ENCODE peak calls at places on chromosomes 3 and 15, in six cellular contexts. One of them, this sample, is unnamed.

GRCh38 chr3:64454768-64455167 is 229.5 kb upstream of the PRICKLE2 start:
- DNase-seq in SHP77: no peak
- DNase-seq in nucleus accumbens: no peak
- DNase-seq in pons: no peak
- DNase-seq in body of pancreas: no peak
- DNase-seq in naive thymus-derived CD8-positive, alpha-beta T cell: no peak
- DNase-seq in this sample: no peak

GRCh38 chr3:156455839-156456238 is 99.1 kb downstream of the SSR3 start:
- DNase-seq in SHP77: no peak
- DNase-seq in body of pancreas: no peak
- DNase-seq in nucleus accumbens: no peak
- DNase-seq in naive thymus-derived CD8-positive, alpha-beta T cell: no peak
- DNase-seq in pons: no peak
- DNase-seq in this sample: no peak

GRCh38 chr3:124630994-124631393 is 99.3 kb upstream of the UMPS start:
- DNase-seq in SHP77: no peak
- DNase-seq in body of pancreas: no peak
- DNase-seq in naive thymus-derived CD8-positive, alpha-beta T cell: no peak
- DNase-seq in nucleus accumbens: no peak
- DNase-seq in pons: no peak
- DNase-seq in this sample: no peak

GRCh38 chr3:42895332-42895868 is 10.5 kb upstream of the ZNF662 start:
- DNase-seq in SHP77: no peak
- DNase-seq in naive thymus-derived CD8-positive, alpha-beta T cell: no peak
- DNase-seq in body of pancreas: no peak
- DNase-seq in nucleus accumbens: no peak
- DNase-seq in pons: no peak
- DNase-seq in this sample: no peak

GRCh38 chr3:98763814-98764691 is 913 bp downstream of the ST3GAL6 start:
- DNase-seq in body of pancreas: no peak
- DNase-seq in naive thymus-derived CD8-positive, alpha-beta T cell: no peak
- DNase-seq in pons: no peak
- DNase-seq in SHP77: no peak
- DNase-seq in nucleus accumbens: no peak
- DNase-seq in this sample: no peak

GRCh38 chr15:58694641-58695398 is 54.7 kb downstream of the ADAM10 start:
- DNase-seq in naive thymus-derived CD8-positive, alpha-beta T cell: no peak
- DNase-seq in SHP77: no peak
- DNase-seq in body of pancreas: no peak
- DNase-seq in pons: no peak
- DNase-seq in nucleus accumbens: no peak
- DNase-seq in this sample: no peak

GRCh38 chr15:100318880-100319279 is 22.9 kb downstream of the ADAMTS17 start:
- DNase-seq in nucleus accumbens: no peak
- DNase-seq in SHP77: no peak
- DNase-seq in pons: no peak
- DNase-seq in body of pancreas: no peak
- DNase-seq in naive thymus-derived CD8-positive, alpha-beta T cell: no peak
- DNase-seq in this sample: no peak

GRCh38 chr3:85783331-85783730 is 824.5 kb downstream of the CADM2 start:
- DNase-seq in pons: no peak
- DNase-seq in nucleus accumbens: no peak
- DNase-seq in naive thymus-derived CD8-positive, alpha-beta T cell: no peak
- DNase-seq in body of pancreas: no peak
- DNase-seq in SHP77: no peak
- DNase-seq in this sample: no peak

GRCh38 chr3:112615942-112616731 is 24.8 kb downstream of the CCDC80 start:
- DNase-seq in naive thymus-derived CD8-positive, alpha-beta T cell: no peak
- DNase-seq in pons: no peak
- DNase-seq in body of pancreas: no peak
- DNase-seq in nucleus accumbens: no peak
- DNase-seq in SHP77: no peak
- DNase-seq in this sample: no peak

GRCh38 chr3:160133757-160134156 is 91.5 kb upstream of the C3orf80 start:
- DNase-seq in pons: no peak
- DNase-seq in naive thymus-derived CD8-positive, alpha-beta T cell: no peak
- DNase-seq in SHP77: no peak
- DNase-seq in nucleus accumbens: no peak
- DNase-seq in body of pancreas: no peak
- DNase-seq in this sample: no peak

GRCh38 chr15:99010743-99011142 is 3.2 kb upstream of the PGPEP1L start:
- DNase-seq in naive thymus-derived CD8-positive, alpha-beta T cell: no peak
- DNase-seq in pons: no peak
- DNase-seq in SHP77: no peak
- DNase-seq in nucleus accumbens: no peak
- DNase-seq in body of pancreas: no peak
- DNase-seq in this sample: no peak

GRCh38 chr3:123919353-123919752 is 35.2 kb upstream of the MYLK start:
- DNase-seq in pons: no peak
- DNase-seq in SHP77: no peak
- DNase-seq in body of pancreas: no peak
- DNase-seq in nucleus accumbens: no peak
- DNase-seq in naive thymus-derived CD8-positive, alpha-beta T cell: no peak
- DNase-seq in this sample: no peak

GRCh38 chr3:194097141-194097880 is 38.6 kb upstream of the HES1 start:
- DNase-seq in SHP77: no peak
- DNase-seq in body of pancreas: peak; percentile 70
- DNase-seq in naive thymus-derived CD8-positive, alpha-beta T cell: no peak
- DNase-seq in nucleus accumbens: no peak
- DNase-seq in pons: no peak
- DNase-seq in this sample: no peak

GRCh38 chr15:42511010-42511396 is 15.6 kb downstream of the SNAP23 start:
- DNase-seq in nucleus accumbens: no peak
- DNase-seq in pons: peak; percentile 48
- DNase-seq in SHP77: no peak
- DNase-seq in body of pancreas: no peak
- DNase-seq in naive thymus-derived CD8-positive, alpha-beta T cell: no peak
- DNase-seq in this sample: no peak

GRCh38 chr3:190000861-190001196 is 119.9 kb downstream of the P3H2 start:
- DNase-seq in pons: no peak
- DNase-seq in naive thymus-derived CD8-positive, alpha-beta T cell: no peak
- DNase-seq in nucleus accumbens: no peak
- DNase-seq in body of pancreas: no peak
- DNase-seq in SHP77: no peak
- DNase-seq in this sample: no peak

GRCh38 chr3:48591886-48592518 is 3.1 kb downstream of the COL7A1 start:
- DNase-seq in body of pancreas: no peak
- DNase-seq in pons: no peak
- DNase-seq in SHP77: no peak
- DNase-seq in naive thymus-derived CD8-positive, alpha-beta T cell: no peak
- DNase-seq in nucleus accumbens: no peak
- DNase-seq in this sample: no peak

GRCh38 chr3:11154036-11154952 is at the start of gene HRH1:
- DNase-seq in pons: no peak
- DNase-seq in nucleus accumbens: no peak
- DNase-seq in SHP77: no peak
- DNase-seq in body of pancreas: no peak
- DNase-seq in naive thymus-derived CD8-positive, alpha-beta T cell: no peak
- DNase-seq in this sample: no peak

GRCh38 chr15:47794266-47794914 is 77.1 kb downstream of the SEMA6D start:
- DNase-seq in body of pancreas: peak; percentile 22
- DNase-seq in naive thymus-derived CD8-positive, alpha-beta T cell: no peak
- DNase-seq in nucleus accumbens: no peak
- DNase-seq in SHP77: no peak
- DNase-seq in pons: no peak
- DNase-seq in this sample: no peak

GRCh38 chr15:74384566-74385441 is 17.4 kb upstream of the CYP11A1 start:
- DNase-seq in naive thymus-derived CD8-positive, alpha-beta T cell: peak; percentile 26
- DNase-seq in nucleus accumbens: no peak
- DNase-seq in body of pancreas: no peak
- DNase-seq in SHP77: no peak
- DNase-seq in pons: no peak
- DNase-seq in this sample: no peak

GRCh38 chr15:100832178-100832942 is 47.3 kb upstream of the ALDH1A3 start:
- DNase-seq in pons: no peak
- DNase-seq in SHP77: no peak
- DNase-seq in nucleus accumbens: no peak
- DNase-seq in body of pancreas: no peak
- DNase-seq in naive thymus-derived CD8-positive, alpha-beta T cell: no peak
- DNase-seq in this sample: no peak

GRCh38 chr3:115595611-115596010 is 27.7 kb upstream of the GAP43 start:
- DNase-seq in naive thymus-derived CD8-positive, alpha-beta T cell: no peak
- DNase-seq in pons: no peak
- DNase-seq in SHP77: no peak
- DNase-seq in body of pancreas: no peak
- DNase-seq in nucleus accumbens: no peak
- DNase-seq in this sample: no peak

GRCh38 chr15:101773496-101774100 is 29.7 kb upstream of the OR4F6 start:
- DNase-seq in body of pancreas: no peak
- DNase-seq in SHP77: no peak
- DNase-seq in pons: no peak
- DNase-seq in naive thymus-derived CD8-positive, alpha-beta T cell: no peak
- DNase-seq in nucleus accumbens: no peak
- DNase-seq in this sample: no peak

GRCh38 chr3:61828880-61829279 is 267.5 kb downstream of the PTPRG start:
- DNase-seq in SHP77: no peak
- DNase-seq in body of pancreas: no peak
- DNase-seq in pons: no peak
- DNase-seq in nucleus accumbens: no peak
- DNase-seq in naive thymus-derived CD8-positive, alpha-beta T cell: no peak
- DNase-seq in this sample: no peak

This sample was measured in CD4-positive, alpha-beta T cell.